ENCODE peak calls at places on chromosomes 6 and 20, in ten cellular contexts. Z, A, V, L, H, B, J, Y, M and E are unnamed samples.

GRCh38 chr20:50506270-50506579 is 4.0 kb upstream of the PTPN1 start:
- DNase-seq in L (no peak), B (peak; percentile 20), J (no peak), Z (no peak), V (no peak), A (no peak), Y (no peak), H (no peak), M (peak; percentile 40), E (no peak)

GRCh38 chr6:163147988-163148387 is 266.5 kb upstream of the QKI start:
- DNase-seq in Y (no peak), A (no peak), H (no peak), J (peak; percentile 45), M (peak; percentile 18), L (no peak), B (no peak), Z (no peak), V (no peak), E (no peak)

GRCh38 chr6:101069191-101069795 is 188.2 kb upstream of the ASCC3 start:
- DNase-seq in B (no peak), M (no peak), Z (no peak), H (no peak), V (no peak), J (no peak), A (no peak), Y (no peak), L (no peak), E (no peak)

GRCh38 chr20:36273414-36274247 is 32.5 kb upstream of the DLGAP4 start:
- DNase-seq in B (peak; percentile 34), M (peak; percentile 44), V (no peak), Z (no peak), A (no peak), Y (no peak), H (peak; percentile 12), J (peak; percentile 51), L (no peak), E (no peak)

GRCh38 chr6:135525550-135525949 is 28.0 kb upstream of the AHI1 start:
- DNase-seq in H (no peak), L (no peak), B (no peak), V (no peak), Y (no peak), M (no peak), Z (no peak), A (no peak), J (no peak), E (no peak)

GRCh38 chr20:12984069-12984765 is 24.6 kb upstream of the SPTLC3 start:
- DNase-seq in H (no peak), L (no peak), J (no peak), Z (no peak), V (no peak), Y (no peak), A (no peak), B (no peak), M (no peak), E (no peak)

GRCh38 chr6:30555428-30556005 is 772 bp downstream of the GNL1 start:
- DNase-seq in H (no peak), A (peak; percentile 46), M (peak; percentile 71), J (no peak), V (peak; percentile 80), L (no peak), B (peak; percentile 87), Z (peak; percentile 29), Y (no peak), E (no peak)

GRCh38 chr6:47392251-47392650 is 82.5 kb upstream of the TNFRSF21 start:
- DNase-seq in H (no peak), B (no peak), L (no peak), Z (no peak), M (no peak), J (no peak), Y (no peak), A (no peak), V (no peak), E (no peak)

GRCh38 chr20:14449323-14449722 is 111.9 kb upstream of the FLRT3 start:
- DNase-seq in Z (no peak), M (no peak), V (no peak), Y (no peak), J (no peak), A (no peak), H (no peak), L (no peak), B (no peak), E (no peak)

GRCh38 chr6:133286765-133287164 is 45.6 kb downstream of the EYA4 start:
- DNase-seq in M (peak; percentile 54), V (no peak), Y (no peak), L (no peak), Z (no peak), H (no peak), J (no peak), A (no peak), B (no peak), E (no peak)

GRCh38 chr6:149028767-149029405 is 282.1 kb downstream of the UST start:
- DNase-seq in L (peak; percentile 72), A (peak; percentile 58), B (peak; percentile 85), J (peak; percentile 67), Y (no peak), H (peak; percentile 61), M (peak; percentile 90), Z (peak; percentile 80), V (no peak), E (peak; percentile 78)

GRCh38 chr6:107657755-107658461 is 166.2 kb downstream of the SCML4 start:
- DNase-seq in B (peak; percentile 88), Z (no peak), H (peak; percentile 38), Y (no peak), A (peak; percentile 39), V (no peak), L (peak; percentile 96), J (peak; percentile 77), M (peak; percentile 43), E (no peak)

GRCh38 chr6:2245954-2246863 is 804 bp upstream of the GMDS start:
- DNase-seq in M (peak; percentile 66), L (no peak), Z (peak; percentile 84), H (peak; percentile 35), Y (no peak), J (peak; percentile 32), V (peak; percentile 76), A (peak; percentile 93), B (peak; percentile 86), E (peak; percentile 92)

GRCh38 chr6:88813045-88813444 is 150.4 kb downstream of the RNGTT start:
- DNase-seq in Z (no peak), A (no peak), J (no peak), B (no peak), V (no peak), Y (no peak), H (no peak), L (no peak), M (no peak), E (no peak)

GRCh38 chr20:47353697-47354387 is 2.7 kb downstream of the ZMYND8 start:
- DNase-seq in B (no peak), M (no peak), L (no peak), H (no peak), J (no peak), A (no peak), V (no peak), Y (no peak), Z (no peak), E (no peak)
- TF ChIP-seq POLR2AphosphoS5 in B (no peak), M (no peak), L (peak; percentile 36), H (peak; percentile 53), J (no peak), A (peak; percentile 40), V (no peak), Y (no peak), Z (no peak), E (no peak)

GRCh38 chr6:125962900-125963497 is 6.4 kb downstream of the HINT3 start:
- DNase-seq in Y (no peak), Z (no peak), B (no peak), J (no peak), V (no peak), M (no peak), A (no peak), L (no peak), H (no peak), E (no peak)
- TF ChIP-seq CTCF in Y (no peak), Z (no peak), B (no peak), J (no peak), V (no peak), M (no peak), A (no peak), L (no peak), H (no peak), E (no peak)

GRCh38 chr20:54068495-54068894 is 1.9 kb downstream of the BCAS1 start:
- DNase-seq in H (no peak), J (no peak), A (no peak), M (no peak), L (no peak), Z (no peak), V (no peak), B (no peak), Y (no peak), E (no peak)

GRCh38 chr20:54065601-54066038 is 4.8 kb downstream of the BCAS1 start:
- DNase-seq in V (no peak), Y (no peak), Z (no peak), H (no peak), A (peak; percentile 35), J (no peak), M (no peak), B (no peak), L (no peak), E (no peak)

GRCh38 chr20:54069501-54069971 is 858 bp downstream of the BCAS1 start:
- DNase-seq in M (peak; percentile 52), Z (no peak), A (peak; percentile 44), V (no peak), H (no peak), J (no peak), B (no peak), Y (no peak), L (no peak), E (no peak)

GRCh38 chr20:54068966-54069365 is 1.4 kb downstream of the BCAS1 start:
- DNase-seq in Z (no peak), L (no peak), B (no peak), J (no peak), H (no peak), Y (no peak), M (peak; percentile 4), V (no peak), A (no peak), E (no peak)

GRCh38 chr20:54067606-54068174 is 2.7 kb downstream of the BCAS1 start:
- DNase-seq in V (no peak), M (peak; percentile 29), J (no peak), B (no peak), L (peak; percentile 75), Z (peak; percentile 48), Y (no peak), H (peak; percentile 95), A (peak; percentile 94), E (no peak)
- TF ChIP-seq POLR2AphosphoS5 in V (no peak), M (no peak), J (no peak), B (no peak), L (no peak), Z (peak; percentile 63), Y (no peak), H (peak; percentile 95), A (no peak), E (no peak)

GRCh38 chr6:33075568-33076405 is at the start of gene HLA-DPB1:
- DNase-seq in V (no peak), B (no peak), H (no peak), A (no peak), J (peak; percentile 62), M (peak; percentile 50), L (peak; percentile 96), Y (no peak), Z (no peak), E (peak; percentile 66)
- TF ChIP-seq CTCF in V (no peak), B (no peak), H (no peak), A (no peak), J (no peak), M (no peak), L (no peak), Y (no peak), Z (no peak), E (no peak)